ENCODE peak calls at places on chromosomes 5 and 9, in ten cellular contexts. S is stimulated activated naive CD4-positive, alpha-beta T cell; C is breast epithelium; V is NCI-H2171; X is Karpas-422; N is right cardiac atrium; R is stimulated activated CD8-positive, alpha-beta memory T cell treated with anti-CD3 and anti-CD28 coated beads, Interleukin-7, amount 100 ng/mL, for 24 hours; E is natural killer cell treated with Interleukin-12 subunit alpha and Interleukin-12 subunit beta and Interleukin-15 and Interleukin-18, amount 100 ng/mL, for 72 hours; W is body of pancreas; T is Right ventricle myocardium superior. Z is an unnamed sample.

GRCh38 chr5:170791325-170791954 is 7.9 kb downstream of the GABRP start:
- DNase-seq in S (no peak), C (peak; percentile 63), V (no peak), X (peak; percentile 87), N (peak; percentile 59), R (no peak), E (no peak), W (peak; percentile 83), T (peak; percentile 62), Z (no peak)

GRCh38 chr5:64505769-64506566 is at the start of gene RGS7BP:
- DNase-seq in S (no peak), C (no peak), V (peak; percentile 21), X (no peak), N (peak; percentile 37), R (no peak), E (no peak), W (peak; percentile 9), T (peak; percentile 57), Z (no peak)

GRCh38 chr5:77328926-77329647 is 118.6 kb downstream of the PDE8B start:
- DNase-seq in S (no peak), C (no peak), V (no peak), X (no peak), N (no peak), R (no peak), E (no peak), W (no peak), T (no peak), Z (no peak)

GRCh38 chr5:79464695-79465332 is 49.1 kb downstream of the HOMER1 start:
- DNase-seq in S (peak; percentile 24), C (no peak), V (no peak), X (peak; percentile 66), N (no peak), R (no peak), E (no peak), W (no peak), T (no peak), Z (no peak)

GRCh38 chr9:18979367-18979766 is 53.6 kb downstream of the SAXO1 start:
- DNase-seq in S (no peak), C (no peak), V (no peak), X (no peak), N (no peak), R (no peak), E (no peak), W (no peak), T (no peak), Z (no peak)

GRCh38 chr5:133404724-133405123 is 207.6 kb downstream of the FSTL4 start:
- DNase-seq in S (no peak), C (no peak), V (no peak), X (no peak), N (no peak), R (no peak), E (no peak), W (no peak), T (no peak), Z (no peak)

GRCh38 chr5:83133797-83134196 is 56.5 kb downstream of the XRCC4 start:
- DNase-seq in S (no peak), C (no peak), V (no peak), X (no peak), N (no peak), R (no peak), E (no peak), W (no peak), T (no peak), Z (no peak)

GRCh38 chr5:102628449-102629175 is 126.5 kb upstream of the PAM start:
- DNase-seq in S (no peak), C (no peak), V (no peak), X (no peak), N (no peak), R (no peak), E (no peak), W (peak; percentile 5), T (no peak), Z (no peak)

GRCh38 chr9:135154050-135154570 is 66.6 kb downstream of the OLFM1 start:
- DNase-seq in S (no peak), C (no peak), V (no peak), X (no peak), N (no peak), R (no peak), E (no peak), W (no peak), T (peak; percentile 16), Z (no peak)

Z was measured in CD14-positive monocyte.